ENCODE peak calls at places on chromosomes 5 and 9, in nine cellular contexts. J is right lobe of liver; F is CD8-positive, alpha-beta memory T cell; E is cardiac muscle cell; N is neural progenitor cell; X is left ventricle myocardium inferior; K is pancreas; S is mammary epithelial cell; G is heart right ventricle. W is an unnamed sample.

GRCh38 chr5:32298056-32298420 is 14.7 kb downstream of the MTMR12 start:
- DNase-seq in K (no peak), E (no peak), N (no peak), G (no peak), F (no peak), X (no peak), J (no peak), S (no peak), W (no peak)

GRCh38 chr9:79020266-79020665 is 551.5 kb upstream of the TLE4 start:
- DNase-seq in S (no peak), N (no peak), J (no peak), X (no peak), F (no peak), K (no peak), E (no peak), G (no peak), W (no peak)

GRCh38 chr5:112390327-112390726 is 28.8 kb downstream of the EPB41L4A start:
- DNase-seq in K (peak; percentile 37), N (peak; percentile 26), G (no peak), X (no peak), S (no peak), E (peak; percentile 6), F (no peak), J (peak; percentile 52), W (peak; percentile 9)

GRCh38 chr5:159851053-159851452 is 65.2 kb upstream of the ADRA1B start:
- DNase-seq in E (no peak), G (no peak), X (no peak), K (no peak), S (peak; percentile 75), J (no peak), F (no peak), N (no peak), W (no peak)

GRCh38 chr5:448766-449090 is 5.8 kb downstream of the EXOC3 start:
- DNase-seq in N (no peak), K (no peak), S (no peak), X (no peak), J (no peak), F (no peak), G (no peak), E (no peak), W (no peak)

GRCh38 chr5:5275211-5275610 is 135.1 kb downstream of the ADAMTS16 start:
- DNase-seq in J (no peak), X (no peak), S (no peak), K (no peak), G (no peak), F (no peak), E (no peak), N (no peak), W (no peak)

GRCh38 chr5:142810081-142810480 is 39.9 kb downstream of the ARHGAP26 start:
- DNase-seq in J (no peak), E (no peak), F (no peak), G (no peak), S (no peak), N (no peak), K (no peak), X (no peak), W (no peak)

GRCh38 chr9:92242115-92242778 is 51.2 kb downstream of the IARS1 start:
- DNase-seq in G (no peak), F (no peak), S (peak; percentile 63), J (no peak), X (no peak), E (peak; percentile 35), N (peak; percentile 43), K (no peak), W (no peak)

GRCh38 chr9:131817627-131818026 is 77.8 kb upstream of the RAPGEF1 start:
- DNase-seq in K (no peak), E (no peak), G (no peak), J (no peak), S (no peak), X (no peak), N (no peak), F (no peak), W (peak; percentile 49)
- H3K27me3 ChIP-seq in K (no peaks in the 10 kb centered on the region), E (no peaks in the 10 kb centered on the region), G (peaks cover 52% of the 10 kb centered on the region), J (no peaks in the 10 kb centered on the region), S (no peaks in the 10 kb centered on the region), X (peaks cover 58% of the 10 kb centered on the region), N (no peaks in the 10 kb centered on the region), F (no peaks in the 10 kb centered on the region), W (no peaks in the 10 kb centered on the region)

GRCh38 chr9:23830949-23831730 is 5.1 kb upstream of the ELAVL2 start:
- DNase-seq in S (no peak), J (no peak), F (no peak), G (no peak), X (no peak), K (no peak), E (no peak), N (peak; percentile 61), W (no peak)
- H3K27me3 ChIP-seq in S (peaks cover 22% of the 10 kb centered on the region), J (peaks cover 4% of the 10 kb centered on the region), F (no peaks in the 10 kb centered on the region), G (peaks cover 83% of the 10 kb centered on the region), X (peaks cover 98% of the 10 kb centered on the region), K (peaks cover 8% of the 10 kb centered on the region), E (peaks cover 57% of the 10 kb centered on the region), N (peaks cover 74% of the 10 kb centered on the region), W (peaks cover 4% of the 10 kb centered on the region)

GRCh38 chr9:2018162-2018643 is 3.1 kb downstream of the SMARCA2 start:
- DNase-seq in K (no peak), G (no peak), S (no peak), F (no peak), X (no peak), N (no peak), J (no peak), E (no peak), W (no peak)
- H3K27me3 ChIP-seq in K (no peaks in the 10 kb centered on the region), G (no peaks in the 10 kb centered on the region), S (no peaks in the 10 kb centered on the region), F (no peaks in the 10 kb centered on the region), X (no peaks in the 10 kb centered on the region), N (peaks cover 94% of the 10 kb centered on the region), J (no peaks in the 10 kb centered on the region), E (peaks cover 41% of the 10 kb centered on the region), W (peaks cover 20% of the 10 kb centered on the region)

DNA sequence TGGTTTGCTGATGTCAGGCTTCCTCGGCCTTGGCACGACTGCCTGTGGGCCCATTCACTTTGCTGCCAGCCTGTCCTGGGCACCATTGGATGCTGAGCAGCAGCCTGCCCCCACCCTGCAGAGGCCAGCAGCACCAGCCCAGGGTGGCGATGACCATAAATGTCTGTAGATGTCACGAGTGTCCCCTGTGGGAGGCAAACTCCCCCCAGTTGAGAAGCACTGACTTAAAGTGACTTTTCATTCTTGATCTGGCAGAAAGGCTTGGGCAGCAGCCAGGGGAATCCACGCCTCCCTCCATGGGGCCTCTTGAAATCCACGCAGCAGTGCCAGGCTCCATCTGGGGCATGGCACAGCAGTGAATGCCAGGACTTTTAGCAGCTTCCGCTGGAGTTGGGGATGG is 21.8 kb downstream of the IRX4 start:
- DNase-seq in J (no peak), F (no peak), X (peak; percentile 69), E (no peak), G (peak; percentile 56), K (no peak), N (no peak), S (no peak), W (no peak)
- H3K27me3 ChIP-seq in J (no peaks in the 10 kb centered on the region), F (peaks cover 9% of the 10 kb centered on the region), X (peaks cover 29% of the 10 kb centered on the region), E (no peaks in the 10 kb centered on the region), G (peaks cover 32% of the 10 kb centered on the region), K (no peaks in the 10 kb centered on the region), N (peaks cover 27% of the 10 kb centered on the region), S (no peaks in the 10 kb centered on the region), W (peaks cover 2% of the 10 kb centered on the region)

GRCh38 chr5:174745495-174745894 is 21.1 kb downstream of the MSX2 start:
- DNase-seq in G (no peak), F (no peak), X (no peak), S (no peak), K (no peak), E (peak; percentile 81), N (peak; percentile 33), J (no peak), W (no peak)

GRCh38 chr5:174755103-174755502 is 30.7 kb downstream of the MSX2 start:
- DNase-seq in G (no peak), S (no peak), E (no peak), K (no peak), J (no peak), X (no peak), F (no peak), N (peak; percentile 14), W (no peak)

GRCh38 chr5:174750720-174751119 is 26.3 kb downstream of the MSX2 start:
- DNase-seq in G (no peak), K (no peak), E (no peak), S (peak; percentile 33), J (no peak), X (no peak), N (no peak), F (no peak), W (no peak)

GRCh38 chr5:174752121-174752520 is 27.7 kb downstream of the MSX2 start:
- DNase-seq in S (no peak), E (no peak), J (no peak), K (no peak), N (no peak), X (no peak), F (no peak), G (no peak), W (no peak)

DNA sequence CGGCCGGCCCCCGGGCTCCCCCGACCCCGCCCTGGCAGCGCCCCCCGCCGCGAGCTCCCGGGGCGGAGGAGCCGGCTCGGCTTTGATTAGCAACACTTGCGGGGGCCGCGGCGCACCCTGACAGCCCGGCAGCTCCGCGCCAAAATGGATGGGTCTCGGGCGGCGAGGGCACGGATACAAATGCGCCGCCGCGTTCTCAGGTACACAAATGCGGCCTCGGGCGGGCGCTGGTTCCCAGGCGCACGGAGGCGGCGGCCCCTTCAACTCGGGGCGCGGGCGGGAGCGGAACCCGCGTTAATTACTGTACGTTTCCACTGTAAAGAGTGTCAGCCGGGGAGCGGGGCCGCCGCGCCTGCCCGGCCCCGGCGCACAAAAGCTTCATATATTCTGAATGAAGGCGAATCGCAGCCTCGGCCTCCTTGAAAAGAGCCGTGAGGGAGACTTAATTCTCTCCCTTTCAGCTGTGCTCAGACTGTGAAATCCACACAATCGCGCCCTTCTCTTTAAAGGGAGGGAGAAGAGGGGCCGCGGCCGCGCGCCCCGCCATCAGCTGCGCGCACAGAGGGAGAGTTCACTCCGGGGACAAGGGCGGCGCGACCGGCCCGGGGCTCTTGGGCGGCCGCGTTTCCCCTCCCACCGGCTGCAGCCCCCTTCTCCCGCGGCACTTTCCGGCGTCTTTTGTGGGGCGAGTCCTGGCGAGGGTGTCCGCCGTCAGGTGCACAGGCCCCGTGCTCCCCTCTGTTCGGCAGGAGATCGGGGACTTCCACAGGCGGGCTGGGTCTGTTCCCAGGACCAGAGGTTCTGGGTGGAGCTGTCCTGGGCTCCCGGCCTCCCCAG is 27.0 kb downstream of the MSX2 start:
- DNase-seq in S (peak; percentile 14), N (peak; percentile 83), X (no peak), F (no peak), E (peak; percentile 64), K (no peak), G (no peak), J (no peak), W (peak; percentile 20)
- H3K27me3 ChIP-seq in S (peaks cover 13% of the 10 kb centered on the region), N (peaks cover 82% of the 10 kb centered on the region), X (peaks cover 96% of the 10 kb centered on the region), F (peaks cover 10% of the 10 kb centered on the region), E (peaks cover 75% of the 10 kb centered on the region), K (no peaks in the 10 kb centered on the region), G (peaks cover 82% of the 10 kb centered on the region), J (no peaks in the 10 kb centered on the region), W (peaks cover 13% of the 10 kb centered on the region)

GRCh38 chr5:168943485-168943884 is 357.5 kb downstream of the SLIT3 start:
- DNase-seq in S (no peak), F (no peak), K (no peak), X (no peak), J (no peak), E (no peak), G (no peak), N (no peak), W (no peak)
- H3K27me3 ChIP-seq in S (no peaks in the 10 kb centered on the region), F (no peaks in the 10 kb centered on the region), K (no peaks in the 10 kb centered on the region), X (no peaks in the 10 kb centered on the region), J (no peaks in the 10 kb centered on the region), E (no peaks in the 10 kb centered on the region), G (no peaks in the 10 kb centered on the region), N (peaks cover 71% of the 10 kb centered on the region), W (no peaks in the 10 kb centered on the region)

W was measured in HAP-1.